ENCODE peak calls at places on chromosomes 5 and 9, in six cellular contexts. One of them, this sample, is unnamed. For H3K36me3 and H3K27me3, the result is how much of the 10 kb centered on the place peaks cover.

GRCh38 chr5:137146402-137146889 is 352.7 kb downstream of the SPOCK1 start:
- DNase-seq in brain microvascular endothelial cell: peak
- DNase-seq in upper lobe of right lung: no peak
- DNase-seq in kidney epithelial cell: peak
- DNase-seq in GM23338: no peak
- DNase-seq in GM23248: peak
- DNase-seq in this sample: peak

GRCh38 chr5:124707516-124707915 is 38.9 kb downstream of the ZNF608 start:
- DNase-seq in brain microvascular endothelial cell: no peak
- DNase-seq in upper lobe of right lung: no peak
- DNase-seq in kidney epithelial cell: no peak
- DNase-seq in GM23338: no peak
- DNase-seq in GM23248: no peak
- DNase-seq in this sample: no peak

GRCh38 chr9:103997861-103998370 is 96.2 kb upstream of the SMC2 start:
- DNase-seq in brain microvascular endothelial cell: no peak
- DNase-seq in upper lobe of right lung: no peak
- DNase-seq in kidney epithelial cell: no peak
- DNase-seq in GM23338: no peak
- DNase-seq in GM23248: no peak
- DNase-seq in this sample: no peak

GRCh38 chr5:155631116-155631515 is 617.6 kb downstream of the KIF4B start:
- DNase-seq in brain microvascular endothelial cell: no peak
- DNase-seq in upper lobe of right lung: no peak
- DNase-seq in kidney epithelial cell: peak
- DNase-seq in GM23338: no peak
- DNase-seq in GM23248: peak
- DNase-seq in this sample: peak

GRCh38 chr9:8486095-8486494 is 686.5 kb upstream of the DMAC1 start:
- DNase-seq in brain microvascular endothelial cell: peak
- DNase-seq in upper lobe of right lung: no peak
- DNase-seq in kidney epithelial cell: peak
- DNase-seq in GM23338: peak
- DNase-seq in GM23248: no peak
- DNase-seq in this sample: no peak

GRCh38 chr5:172187118-172188032 is 649 bp downstream of the STK10 start:
- DNase-seq in brain microvascular endothelial cell: peak
- DNase-seq in upper lobe of right lung: peak
- DNase-seq in kidney epithelial cell: no peak
- DNase-seq in GM23338: peak
- DNase-seq in GM23248: peak
- DNase-seq in this sample: peak

GRCh38 chr9:841371-842209 is at the start of gene DMRT1:
- DNase-seq in brain microvascular endothelial cell: no peak
- DNase-seq in upper lobe of right lung: peak
- DNase-seq in kidney epithelial cell: no peak
- DNase-seq in GM23338: peak
- DNase-seq in GM23248: no peak
- DNase-seq in this sample: no peak

GRCh38 chr5:141465351-141465750 is 10.4 kb upstream of the PCDHGC3 start:
- DNase-seq in brain microvascular endothelial cell: no peak
- DNase-seq in upper lobe of right lung: no peak
- DNase-seq in kidney epithelial cell: no peak
- DNase-seq in GM23338: no peak
- DNase-seq in GM23248: peak
- DNase-seq in this sample: peak

GRCh38 chr9:114461468-114461867 is 43.8 kb downstream of the WHRN start:
- DNase-seq in brain microvascular endothelial cell: no peak
- DNase-seq in upper lobe of right lung: no peak
- DNase-seq in kidney epithelial cell: no peak
- DNase-seq in GM23338: no peak
- DNase-seq in GM23248: no peak
- DNase-seq in this sample: no peak

GRCh38 chr5:773517-774264 is 10.8 kb downstream of the ZDHHC11B start:
- DNase-seq in brain microvascular endothelial cell: no peak
- DNase-seq in upper lobe of right lung: peak
- DNase-seq in kidney epithelial cell: no peak
- DNase-seq in GM23338: no peak
- DNase-seq in GM23248: no peak
- DNase-seq in this sample: no peak

GRCh38 chr5:28748446-28748845 is 1710.1 kb upstream of the CDH9 start:
- DNase-seq in brain microvascular endothelial cell: peak
- DNase-seq in upper lobe of right lung: no peak
- DNase-seq in kidney epithelial cell: no peak
- DNase-seq in GM23338: no peak
- DNase-seq in GM23248: no peak
- DNase-seq in this sample: no peak

GRCh38 chr5:75668348-75668895 is 48.8 kb downstream of the POC5 start:
- DNase-seq in brain microvascular endothelial cell: no peak
- DNase-seq in upper lobe of right lung: no peak
- DNase-seq in kidney epithelial cell: no peak
- DNase-seq in GM23338: no peak
- DNase-seq in GM23248: no peak
- DNase-seq in this sample: no peak

GRCh38 chr9:117936185-117936758 is 232.1 kb downstream of the TLR4 start:
- DNase-seq in brain microvascular endothelial cell: no peak
- DNase-seq in upper lobe of right lung: no peak
- DNase-seq in kidney epithelial cell: no peak
- DNase-seq in GM23338: no peak
- DNase-seq in GM23248: no peak
- DNase-seq in this sample: no peak

GRCh38 chr5:141695627-141696180 is 13.7 kb upstream of the ARAP3 start:
- DNase-seq in brain microvascular endothelial cell: no peak
- DNase-seq in upper lobe of right lung: no peak
- DNase-seq in kidney epithelial cell: no peak
- DNase-seq in GM23338: no peak
- DNase-seq in GM23248: peak
- DNase-seq in this sample: no peak

GRCh38 chr5:95887977-95888376 is 65.5 kb upstream of the GLRX start:
- DNase-seq in brain microvascular endothelial cell: no peak
- DNase-seq in upper lobe of right lung: no peak
- DNase-seq in kidney epithelial cell: no peak
- DNase-seq in GM23338: no peak
- DNase-seq in GM23248: no peak
- DNase-seq in this sample: no peak

GRCh38 chr5:65128226-65128625 is 353.5 kb downstream of the ADAMTS6 start:
- DNase-seq in brain microvascular endothelial cell: no peak
- DNase-seq in upper lobe of right lung: no peak
- DNase-seq in kidney epithelial cell: no peak
- DNase-seq in GM23338: peak
- DNase-seq in GM23248: no peak
- DNase-seq in this sample: no peak

GRCh38 chr5:77642915-77643653 is 4.6 kb upstream of the OTP start:
- DNase-seq in brain microvascular endothelial cell: no peak
- DNase-seq in upper lobe of right lung: no peak
- DNase-seq in kidney epithelial cell: no peak
- DNase-seq in GM23338: peak
- DNase-seq in GM23248: no peak
- DNase-seq in this sample: no peak

GRCh38 chr5:79301046-79301712 is 65.2 kb downstream of the JMY start:
- DNase-seq in brain microvascular endothelial cell: no peak
- DNase-seq in upper lobe of right lung: no peak
- DNase-seq in kidney epithelial cell: no peak
- DNase-seq in GM23338: peak
- DNase-seq in GM23248: peak
- DNase-seq in this sample: peak

GRCh38 chr9:128714586-128715435 is 9.1 kb downstream of the ZDHHC12 start:
- DNase-seq in brain microvascular endothelial cell: no peak
- DNase-seq in upper lobe of right lung: peak
- DNase-seq in kidney epithelial cell: no peak
- DNase-seq in GM23338: no peak
- DNase-seq in GM23248: no peak
- DNase-seq in this sample: no peak

GRCh38 chr5:1865948-1866347 is 16.8 kb downstream of the IRX4 start:
- DNase-seq in brain microvascular endothelial cell: no peak
- DNase-seq in upper lobe of right lung: no peak
- DNase-seq in kidney epithelial cell: no peak
- DNase-seq in GM23338: no peak
- DNase-seq in GM23248: no peak
- DNase-seq in this sample: no peak

GRCh38 chr5:154631141-154631540 is 124.0 kb upstream of the LARP1 start:
- DNase-seq in brain microvascular endothelial cell: no peak
- DNase-seq in upper lobe of right lung: peak
- DNase-seq in kidney epithelial cell: no peak
- DNase-seq in GM23338: no peak
- DNase-seq in GM23248: no peak
- DNase-seq in this sample: no peak

GRCh38 chr9:96484521-96484931 is 34.6 kb downstream of the HABP4 start:
- DNase-seq in brain microvascular endothelial cell: no peak
- DNase-seq in upper lobe of right lung: no peak
- DNase-seq in kidney epithelial cell: no peak
- DNase-seq in GM23338: no peak
- DNase-seq in GM23248: peak
- DNase-seq in this sample: peak

GRCh38 chr5:142186821-142187594 is 78.4 kb downstream of the NDFIP1 start:
- DNase-seq in brain microvascular endothelial cell: no peak
- DNase-seq in upper lobe of right lung: no peak
- DNase-seq in kidney epithelial cell: no peak
- DNase-seq in GM23338: no peak
- DNase-seq in GM23248: no peak
- DNase-seq in this sample: no peak

GRCh38 chr5:127892467-127893207 is 189.4 kb downstream of the CCDC192 start:
- DNase-seq in brain microvascular endothelial cell: peak
- DNase-seq in upper lobe of right lung: no peak
- DNase-seq in kidney epithelial cell: no peak
- DNase-seq in GM23338: no peak
- DNase-seq in GM23248: peak
- DNase-seq in this sample: no peak

GRCh38 chr5:131536211-131536826 is 98.7 kb downstream of the RAPGEF6 start:
- DNase-seq in brain microvascular endothelial cell: peak
- DNase-seq in upper lobe of right lung: no peak
- DNase-seq in kidney epithelial cell: no peak
- DNase-seq in GM23338: no peak
- DNase-seq in GM23248: peak
- DNase-seq in this sample: peak

DNA sequence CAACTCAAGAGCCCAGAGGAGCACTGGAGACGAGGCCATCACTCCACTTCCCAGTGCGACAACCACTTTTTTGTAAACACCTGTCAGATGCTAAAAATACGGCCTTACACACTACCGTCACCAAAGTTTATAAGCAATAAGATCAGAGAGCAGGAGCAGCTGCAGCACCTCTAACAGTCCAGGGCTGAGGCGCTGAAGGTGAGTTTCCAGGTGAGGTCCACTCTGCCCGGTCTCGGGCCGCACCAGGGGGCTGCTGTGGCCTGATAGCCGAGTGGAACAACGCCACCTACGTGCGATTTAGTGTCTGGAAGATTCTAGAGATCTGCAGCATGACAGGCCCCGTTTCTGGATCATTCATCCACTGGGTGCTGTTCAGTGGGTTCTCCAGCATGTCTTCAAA is 25.8 kb upstream of the CAMSAP1 start:
- DNase-seq in brain microvascular endothelial cell: no peak
- DNase-seq in upper lobe of right lung: no peak
- DNase-seq in kidney epithelial cell: no peak
- DNase-seq in GM23338: no peak
- DNase-seq in GM23248: no peak
- DNase-seq in this sample: no peak
- H3K36me3 ChIP-seq in brain microvascular endothelial cell: under half
- H3K36me3 ChIP-seq in upper lobe of right lung: half or more
- H3K36me3 ChIP-seq in kidney epithelial cell: under half
- H3K36me3 ChIP-seq in GM23338: under half
- H3K36me3 ChIP-seq in GM23248: under half
- H3K36me3 ChIP-seq in this sample: under half

DNA sequence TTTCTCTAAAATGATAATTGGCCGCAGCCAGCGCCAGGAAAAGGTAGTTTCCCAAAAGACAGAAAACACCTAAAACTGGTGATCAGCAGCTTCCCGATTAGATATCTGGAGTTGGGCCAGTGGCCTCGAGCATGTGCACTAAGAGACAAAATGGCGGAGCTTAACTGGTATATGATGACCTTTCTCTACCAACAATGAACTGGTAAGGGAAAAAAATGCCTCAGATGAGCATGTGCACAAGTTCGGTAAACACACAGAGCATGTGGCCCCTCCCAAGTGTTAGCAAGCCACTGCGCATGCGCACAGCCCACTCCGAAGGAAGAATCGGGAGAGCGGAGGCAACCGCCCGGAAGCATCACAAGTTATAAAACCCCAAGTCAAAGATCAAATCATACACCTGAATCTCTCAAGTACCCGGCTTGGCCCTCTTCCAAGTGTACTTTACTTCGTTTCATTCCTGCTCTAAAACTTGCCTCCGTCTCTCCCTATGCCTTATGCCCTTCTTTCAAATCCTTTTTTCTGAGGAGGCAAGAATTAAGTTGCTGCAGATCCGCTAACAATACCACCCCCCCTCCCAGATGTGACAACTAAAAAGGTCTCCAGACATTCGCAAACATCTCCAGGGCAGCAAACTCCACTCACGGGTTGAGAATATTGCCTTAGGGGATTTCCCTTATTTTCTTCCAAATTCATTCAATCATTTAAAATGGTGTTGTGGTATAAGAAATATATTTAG is 15.0 kb upstream of the PTBP3 start:
- DNase-seq in brain microvascular endothelial cell: peak
- DNase-seq in upper lobe of right lung: peak
- DNase-seq in kidney epithelial cell: no peak
- DNase-seq in GM23338: peak
- DNase-seq in GM23248: peak
- DNase-seq in this sample: peak
- H3K4me3 ChIP-seq in brain microvascular endothelial cell: peak
- H3K4me3 ChIP-seq in upper lobe of right lung: peak
- H3K4me3 ChIP-seq in kidney epithelial cell: peak
- H3K4me3 ChIP-seq in GM23338: peak
- H3K4me3 ChIP-seq in GM23248: peak
- H3K4me3 ChIP-seq in this sample: peak

GRCh38 chr5:176794509-176794908 is 15.8 kb upstream of the UNC5A start:
- DNase-seq in brain microvascular endothelial cell: no peak
- DNase-seq in upper lobe of right lung: no peak
- DNase-seq in kidney epithelial cell: no peak
- DNase-seq in GM23338: no peak
- DNase-seq in GM23248: no peak
- DNase-seq in this sample: no peak
- H3K27me3 ChIP-seq in brain microvascular endothelial cell: half or more
- H3K27me3 ChIP-seq in upper lobe of right lung: half or more
- H3K27me3 ChIP-seq in kidney epithelial cell: half or more
- H3K27me3 ChIP-seq in GM23338: under half
- H3K27me3 ChIP-seq in GM23248: half or more
- H3K27me3 ChIP-seq in this sample: half or more

GRCh38 chr5:139757727-139758509 is 37.7 kb upstream of the PSD2 start:
- DNase-seq in brain microvascular endothelial cell: no peak
- DNase-seq in upper lobe of right lung: no peak
- DNase-seq in kidney epithelial cell: no peak
- DNase-seq in GM23338: no peak
- DNase-seq in GM23248: no peak
- DNase-seq in this sample: no peak

GRCh38 chr5:139760066-139761056 is 35.2 kb upstream of the PSD2 start:
- DNase-seq in brain microvascular endothelial cell: peak
- DNase-seq in upper lobe of right lung: no peak
- DNase-seq in kidney epithelial cell: no peak
- DNase-seq in GM23338: no peak
- DNase-seq in GM23248: peak
- DNase-seq in this sample: peak

GRCh38 chr5:139761057-139761450 is 34.6 kb upstream of the PSD2 start:
- DNase-seq in brain microvascular endothelial cell: no peak
- DNase-seq in upper lobe of right lung: no peak
- DNase-seq in kidney epithelial cell: no peak
- DNase-seq in GM23338: no peak
- DNase-seq in GM23248: no peak
- DNase-seq in this sample: no peak

GRCh38 chr5:139758510-139759036 is 37.0 kb upstream of the PSD2 start:
- DNase-seq in brain microvascular endothelial cell: no peak
- DNase-seq in upper lobe of right lung: no peak
- DNase-seq in kidney epithelial cell: no peak
- DNase-seq in GM23338: no peak
- DNase-seq in GM23248: no peak
- DNase-seq in this sample: no peak

GRCh38 chr5:139759219-139759721 is 36.3 kb upstream of the PSD2 start:
- DNase-seq in brain microvascular endothelial cell: no peak
- DNase-seq in upper lobe of right lung: no peak
- DNase-seq in kidney epithelial cell: no peak
- DNase-seq in GM23338: no peak
- DNase-seq in GM23248: no peak
- DNase-seq in this sample: no peak
- H3K36me3 ChIP-seq in brain microvascular endothelial cell: under half
- H3K36me3 ChIP-seq in upper lobe of right lung: under half
- H3K36me3 ChIP-seq in kidney epithelial cell: under half
- H3K36me3 ChIP-seq in GM23338: under half
- H3K36me3 ChIP-seq in GM23248: under half
- H3K36me3 ChIP-seq in this sample: under half

This sample was measured in adipocyte.